ENCODE peak calls at places on chromosomes 13 and 19, in five cellular contexts. O is LoVo, I is IMR-90, J is anterior cingulate cortex, G is cardiac muscle cell. V is an unnamed sample.

GRCh38 chr13:106156468-106156867 is 379.0 kb downstream of the EFNB2 start:
- DNase-seq in O (peak; percentile 31), I (peak; percentile 99), J (no peak), G (no peak), V (no peak)

GRCh38 chr13:102948006-102948405 is 102.2 kb downstream of the ERCC5 start:
- DNase-seq in O (no peak), I (no peak), J (peak; percentile 22), G (no peak), V (no peak)

GRCh38 chr13:47454986-47455385 is 546.1 kb downstream of the SUCLA2 start:
- DNase-seq in O (no peak), I (peak; percentile 40), J (no peak), G (no peak), V (no peak)

GRCh38 chr19:46448601-46449000 is 19.9 kb upstream of the PNMA8C start:
- DNase-seq in O (no peak), I (no peak), J (no peak), G (no peak), V (no peak)

GRCh38 chr13:85009447-85009846 is 789.8 kb downstream of the SLITRK6 start:
- DNase-seq in O (no peak), I (no peak), J (no peak), G (no peak), V (no peak)

GRCh38 chr19:7427944-7428343 is 60.9 kb downstream of the PEX11G start:
- DNase-seq in O (no peak), I (peak; percentile 72), J (no peak), G (no peak), V (no peak)

GRCh38 chr13:79749985-79750551 is 269.1 kb downstream of the NDFIP2 start:
- DNase-seq in O (peak; percentile 9), I (peak; percentile 97), J (no peak), G (peak; percentile 66), V (no peak)

GRCh38 chr13:51977606-51978005 is 33.6 kb downstream of the ATP7B start:
- DNase-seq in O (no peak), I (no peak), J (no peak), G (no peak), V (no peak)

GRCh38 chr13:78598933-78599332 is 4.4 kb downstream of the POU4F1 start:
- DNase-seq in O (no peak), I (no peak), J (no peak), G (no peak), V (no peak)

GRCh38 chr13:26656919-26657318 is 99.4 kb downstream of the WASF3 start:
- DNase-seq in O (peak; percentile 6), I (peak; percentile 82), J (no peak), G (peak; percentile 31), V (peak; percentile 24)

GRCh38 chr19:1853295-1854031 is 5.2 kb upstream of the REXO1 start:
- DNase-seq in O (peak; percentile 50), I (peak; percentile 68), J (peak; percentile 44), G (peak; percentile 76), V (peak; percentile 76)

V was measured in HepG2.